ENCODE peak calls at places on chromosomes 12 and 14, in ten cellular contexts. B, G, W, X, F, Q, I, C, T and Y are unnamed samples.

GRCh38 chr14:81219821-81220487 is 805 bp downstream of the GTF2A1 start:
- DNase-seq in C (peak), F (peak), G (no peak), Q (no peak), B (no peak), T (peak), X (no peak), W (no peak), I (no peak), Y (no peak)

GRCh38 chr12:13691598-13691997 is 289.8 kb downstream of the GRIN2B start:
- DNase-seq in X (no peak), W (no peak), T (no peak), F (no peak), C (no peak), B (no peak), I (no peak), G (no peak), Q (no peak), Y (no peak)

GRCh38 chr14:62629070-62629580 is 416.1 kb downstream of the KCNH5 start:
- DNase-seq in B (no peak), Q (no peak), F (no peak), I (no peak), C (no peak), G (no peak), T (no peak), W (no peak), X (peak), Y (no peak)

GRCh38 chr12:88388566-88389269 is 191.6 kb downstream of the KITLG start:
- DNase-seq in C (no peak), T (no peak), G (no peak), B (peak), F (peak), W (no peak), I (no peak), X (no peak), Q (peak), Y (peak)

GRCh38 chr14:67738740-67739504 is 37.2 kb downstream of the RDH12 start:
- DNase-seq in C (no peak), B (peak), T (peak), Q (peak), I (peak), X (peak), F (peak), G (no peak), W (no peak), Y (peak)

GRCh38 chr12:47303207-47303606 is 223.4 kb upstream of the AMIGO2 start:
- DNase-seq in T (no peak), C (no peak), X (no peak), Q (no peak), I (no peak), G (no peak), F (peak), W (no peak), B (peak), Y (no peak)

GRCh38 chr14:69226736-69227135 is 33.2 kb upstream of the GALNT16 start:
- DNase-seq in G (no peak), F (peak), Q (no peak), C (no peak), B (no peak), T (no peak), X (no peak), W (no peak), I (no peak), Y (no peak)

GRCh38 chr12:26524862-26525465 is 308.0 kb downstream of the ITPR2 start:
- DNase-seq in Q (peak), F (no peak), X (no peak), C (no peak), I (no peak), W (no peak), T (no peak), B (no peak), G (no peak), Y (peak)

GRCh38 chr14:55438066-55438683 is 2.2 kb downstream of the TBPL2 start:
- DNase-seq in Q (peak), B (no peak), I (peak), F (peak), C (no peak), W (no peak), X (peak), G (no peak), T (no peak), Y (peak)

GRCh38 chr14:56474419-56475022 is 105.1 kb upstream of the TMEM260 start:
- DNase-seq in T (no peak), G (no peak), W (no peak), B (no peak), C (no peak), F (peak), X (no peak), Q (peak), I (peak), Y (peak)

GRCh38 chr12:66851134-66851533 is 172.3 kb upstream of the GRIP1 start:
- DNase-seq in Q (no peak), C (no peak), T (no peak), X (no peak), W (no peak), I (no peak), G (no peak), B (no peak), F (no peak), Y (no peak)

GRCh38 chr12:5441497-5442236 is 9.8 kb downstream of the NTF3 start:
- DNase-seq in T (no peak), I (no peak), F (peak), G (no peak), B (peak), X (no peak), Q (peak), C (no peak), W (no peak), Y (peak)

GRCh38 chr12:42593781-42594322 is 4.3 kb upstream of the PRICKLE1 start:
- DNase-seq in W (no peak), T (no peak), G (no peak), Q (no peak), B (no peak), I (no peak), F (no peak), C (no peak), X (peak), Y (no peak)

GRCh38 chr14:99630202-99630601 is 14.7 kb upstream of the HHIPL1 start:
- DNase-seq in F (no peak), C (no peak), B (no peak), X (no peak), G (peak), T (no peak), I (no peak), Q (no peak), W (no peak), Y (no peak)

GRCh38 chr14:100887728-100888335 is 15.7 kb downstream of the RTL1 start:
- DNase-seq in F (no peak), W (no peak), C (no peak), I (no peak), B (no peak), G (no peak), Q (no peak), T (no peak), X (no peak), Y (no peak)

GRCh38 chr12:92356405-92356804 is 210.8 kb upstream of the BTG1 start:
- DNase-seq in G (no peak), X (no peak), C (no peak), I (no peak), W (no peak), Q (peak), F (peak), B (no peak), T (no peak), Y (peak)

DNA sequence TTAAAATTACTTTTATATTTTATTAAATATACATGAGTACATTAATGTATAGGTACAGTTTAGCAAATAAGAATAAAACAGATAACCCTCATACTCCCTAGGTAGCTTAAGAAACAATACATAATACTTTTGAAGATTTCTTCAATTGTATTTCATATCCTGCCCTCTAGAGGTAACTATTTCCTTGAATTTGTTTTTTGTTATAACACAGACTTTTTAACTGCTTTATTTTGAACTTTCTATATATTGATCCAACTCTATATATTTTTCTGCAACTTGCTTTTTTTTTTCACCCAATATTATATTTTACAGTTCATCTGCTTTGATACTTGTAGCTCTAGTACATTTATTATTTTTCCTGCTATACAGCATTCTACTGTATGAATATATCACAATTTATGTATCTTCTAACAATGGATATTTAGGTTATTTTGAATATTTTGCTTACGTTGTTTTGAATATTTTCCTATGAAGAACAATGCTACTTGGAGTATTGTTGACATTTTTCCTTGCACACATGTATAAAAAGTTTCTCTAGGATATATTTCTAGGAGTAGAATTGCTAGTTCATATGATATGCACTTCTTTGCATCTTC is 72.8 kb upstream of the ABCD2 start:
- DNase-seq in C (no peak), X (no peak), G (no peak), B (no peak), F (peak), I (no peak), T (no peak), Q (no peak), W (no peak), Y (peak)
- TF ChIP-seq CTCF in C (peak), X (peak), G (peak), B (no peak), F (peak), I (peak), T (peak), Q (peak), W (peak), Y (peak)

DNA sequence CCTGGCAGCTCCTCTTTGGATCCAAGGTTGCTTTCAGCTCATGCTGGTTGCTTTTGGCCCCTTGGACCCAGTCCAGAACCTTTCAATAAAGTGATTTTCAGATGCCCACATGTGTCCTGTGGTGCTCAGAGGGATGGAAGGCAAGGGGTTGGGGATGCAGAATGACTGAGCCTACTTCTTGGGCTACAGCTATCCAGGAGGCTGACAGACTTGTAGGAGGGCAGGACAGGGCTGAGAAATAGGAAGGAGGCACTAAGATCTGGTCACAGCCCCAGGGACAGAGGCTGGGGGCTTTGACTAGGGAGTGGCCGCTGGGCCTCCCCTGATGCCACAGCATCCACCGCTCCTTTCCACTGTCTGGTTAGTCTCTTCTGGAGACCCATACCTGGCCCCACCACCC is 1.2 kb upstream of the HOXC11 start:
- DNase-seq in W (no peak), G (no peak), X (no peak), T (no peak), B (no peak), Q (no peak), I (no peak), C (peak), F (no peak), Y (no peak)
- H3K4me3 ChIP-seq in W (no peak), G (no peak), X (no peak), T (no peak), B (peak), Q (no peak), I (no peak), C (no peak), F (no peak), Y (no peak)

DNA sequence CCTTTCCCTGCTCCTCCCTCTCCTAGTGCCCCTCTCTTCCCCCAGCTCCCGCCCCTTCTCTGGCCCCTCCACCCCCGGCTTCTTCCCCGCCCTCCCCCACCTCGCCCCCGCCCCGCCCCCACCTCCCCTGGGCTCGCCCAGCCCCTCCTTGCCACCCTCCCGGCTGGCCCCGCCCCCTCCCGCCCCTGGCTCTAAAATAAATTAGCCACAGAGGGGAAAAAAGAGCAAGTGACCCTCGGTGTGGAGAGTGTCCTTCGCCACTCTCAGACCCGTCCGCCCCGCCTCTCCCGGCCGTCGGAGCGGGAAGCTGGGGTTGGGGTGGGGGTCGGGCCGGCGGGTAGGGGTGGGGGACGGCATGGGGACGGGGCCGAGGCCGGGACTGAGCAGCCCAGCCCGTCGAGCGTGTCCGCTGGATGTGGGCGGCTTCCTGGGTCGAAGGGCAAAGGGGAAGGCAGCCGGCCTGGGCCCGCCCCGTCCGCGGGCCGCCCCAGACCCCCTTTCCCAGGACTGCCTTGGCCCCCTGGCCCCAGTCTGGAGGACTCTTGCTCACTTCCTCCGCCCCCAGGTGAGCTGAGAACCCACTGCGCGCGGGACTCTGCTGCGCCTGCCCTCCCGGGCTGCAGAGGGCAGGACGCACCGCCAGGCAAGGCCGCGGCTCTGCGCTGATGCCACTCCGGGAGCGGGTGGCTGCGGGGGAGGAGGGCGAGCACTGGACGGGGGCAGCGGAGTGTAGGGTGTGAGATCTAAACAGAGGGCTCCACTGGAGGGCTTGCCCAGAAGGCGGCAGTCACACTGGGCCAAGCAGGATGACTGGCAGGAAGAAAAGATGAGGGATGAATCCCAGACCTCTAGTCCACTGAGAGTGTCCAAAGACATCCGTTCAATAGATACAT is 571 bp upstream of the FIGNL2 start:
- DNase-seq in Q (no peak), T (no peak), W (no peak), G (no peak), I (no peak), C (no peak), X (no peak), B (no peak), F (no peak), Y (no peak)
- TF ChIP-seq CTCF in Q (no peak), T (no peak), W (no peak), G (no peak), I (no peak), C (no peak), X (no peak), B (no peak), F (no peak), Y (no peak)

GRCh38 chr12:57236224-57236924 is 6.9 kb downstream of the SHMT2 start:
- DNase-seq in X (no peak), W (no peak), I (no peak), Q (no peak), F (no peak), B (no peak), G (no peak), T (no peak), C (peak), Y (no peak)

GRCh38 chr12:57236925-57237652 is 7.6 kb downstream of the SHMT2 start:
- DNase-seq in B (no peak), X (no peak), I (no peak), C (peak), F (peak), G (no peak), T (peak), W (no peak), Q (no peak), Y (peak)

GRCh38 chr12:57237952-57238853 is 8.7 kb downstream of the SHMT2 start:
- DNase-seq in G (no peak), W (no peak), Q (no peak), C (peak), T (no peak), F (no peak), B (no peak), I (no peak), X (no peak), Y (no peak)

GRCh38 chr12:57238854-57239554 is 9.5 kb downstream of the SHMT2 start:
- DNase-seq in X (peak), I (peak), B (no peak), F (peak), Q (peak), C (peak), T (peak), G (peak), W (no peak), Y (peak)

GRCh38 chr12:57237653-57237951 is 8.1 kb downstream of the SHMT2 start:
- DNase-seq in B (no peak), I (no peak), F (no peak), C (no peak), T (no peak), G (no peak), Q (peak), X (no peak), W (no peak), Y (no peak)
- H3K4me3 ChIP-seq in B (no peak), I (no peak), F (no peak), C (peak), T (peak), G (no peak), Q (no peak), X (no peak), W (no peak), Y (no peak)

GRCh38 chr12:53961025-53961761 is 6.5 kb downstream of the HOXC12 start:
- DNase-seq in X (no peak), F (no peak), B (no peak), T (no peak), C (peak), W (no peak), Q (no peak), I (no peak), G (peak), Y (no peak)
- TF ChIP-seq CTCF in X (no peak), F (no peak), B (no peak), T (no peak), C (no peak), W (no peak), Q (no peak), I (no peak), G (peak), Y (no peak)

GRCh38 chr14:75334191-75335051 is 55.8 kb downstream of the FOS start:
- DNase-seq in Q (no peak), F (peak), X (no peak), B (no peak), W (no peak), I (no peak), C (peak), T (peak), G (no peak), Y (peak)
- H3K4me3 ChIP-seq in Q (no peak), F (no peak), X (peak), B (no peak), W (peak), I (no peak), C (peak), T (peak), G (no peak), Y (no peak)